ENCODE peak calls at places on chromosomes 3 and 15, in seven cellular contexts. Y is H9, C is GM20000, G is HepG2, P is fibroblast of pulmonary artery, R is IMR-90, A is omental fat pad. V is an unnamed sample.

GRCh38 chr3:52153389-52154096 is 680 bp downstream of the POC1A start:
- DNase-seq in Y (peak), C (no peak), G (peak), P (no peak), R (peak), A (no peak), V (peak)

GRCh38 chr15:39320355-39320754 is 260.5 kb upstream of the THBS1 start:
- DNase-seq in Y (no peak), C (no peak), G (no peak), P (no peak), R (no peak), A (no peak), V (no peak)

GRCh38 chr3:72368331-72368975 is 479.8 kb downstream of the SHQ1 start:
- DNase-seq in Y (no peak), C (no peak), G (no peak), P (no peak), R (peak), A (no peak), V (peak)

GRCh38 chr3:126758019-126758418 is 54.0 kb downstream of the CHCHD6 start:
- DNase-seq in Y (no peak), C (no peak), G (no peak), P (no peak), R (no peak), A (no peak), V (no peak)

GRCh38 chr3:179015551-179016020 is 56.0 kb downstream of the ZMAT3 start:
- DNase-seq in Y (no peak), C (peak), G (peak), P (peak), R (peak), A (no peak), V (peak)

GRCh38 chr15:75197062-75197630 is 4.5 kb upstream of the C15orf39 start:
- DNase-seq in Y (no peak), C (no peak), G (no peak), P (no peak), R (no peak), A (no peak), V (no peak)

GRCh38 chr15:62254137-62254934 is 89.3 kb upstream of the C2CD4B start:
- DNase-seq in Y (peak), C (peak), G (peak), P (peak), R (peak), A (peak), V (peak)

GRCh38 chr3:174531262-174531982 is 327.7 kb upstream of the NAALADL2 start:
- DNase-seq in Y (no peak), C (no peak), G (no peak), P (no peak), R (no peak), A (no peak), V (no peak)

GRCh38 chr15:56244237-56244810 is 645 bp upstream of the RFX7 start:
- DNase-seq in Y (peak), C (peak), G (peak), P (peak), R (peak), A (peak), V (peak)

GRCh38 chr15:42456971-42457370 is 34.0 kb downstream of the ZNF106 start:
- DNase-seq in Y (no peak), C (no peak), G (no peak), P (peak), R (no peak), A (no peak), V (peak)

GRCh38 chr15:80202641-80203360 is 49.2 kb downstream of the CTXND1 start:
- DNase-seq in Y (no peak), C (no peak), G (no peak), P (no peak), R (no peak), A (no peak), V (no peak)

GRCh38 chr3:186680869-186681268 is 15.1 kb downstream of the HRG start:
- DNase-seq in Y (no peak), C (no peak), G (no peak), P (no peak), R (no peak), A (no peak), V (no peak)

GRCh38 chr3:54703906-54704305 is 224.0 kb downstream of the LRTM1 start:
- DNase-seq in Y (no peak), C (no peak), G (no peak), P (no peak), R (no peak), A (no peak), V (no peak)

GRCh38 chr3:54712539-54712938 is 215.3 kb downstream of the LRTM1 start:
- DNase-seq in Y (no peak), C (no peak), G (no peak), P (peak), R (no peak), A (no peak), V (no peak)

GRCh38 chr3:54710954-54711353 is 216.9 kb downstream of the LRTM1 start:
- DNase-seq in Y (no peak), C (no peak), G (no peak), P (no peak), R (no peak), A (no peak), V (no peak)

GRCh38 chr3:54709785-54710184 is 218.1 kb downstream of the LRTM1 start:
- DNase-seq in Y (no peak), C (no peak), G (no peak), P (no peak), R (no peak), A (no peak), V (no peak)

GRCh38 chr3:54706783-54707182 is 221.1 kb downstream of the LRTM1 start:
- DNase-seq in Y (no peak), C (no peak), G (no peak), P (no peak), R (no peak), A (no peak), V (no peak)
- TF ChIP-seq CTCF in Y (no peak), C (no peak), G (no peak), P (no peak), R (no peak), A (no peak), V (no peak)

GRCh38 chr3:146026547-146026946 is 134.4 kb downstream of the PLOD2 start:
- DNase-seq in Y (no peak), C (no peak), G (no peak), P (no peak), R (no peak), A (no peak), V (no peak)
- TF ChIP-seq CTCF in Y (peak), C (no peak), G (no peak), P (no peak), R (no peak), A (no peak), V (peak)

GRCh38 chr3:189144645-189145044 is 27.1 kb upstream of the TPRG1 start:
- DNase-seq in Y (no peak), C (no peak), G (no peak), P (peak), R (peak), A (no peak), V (peak)
- TF ChIP-seq CTCF in Y (no peak), C (no peak), G (peak), P (peak), R (no peak), A (no peak), V (peak)

DNA sequence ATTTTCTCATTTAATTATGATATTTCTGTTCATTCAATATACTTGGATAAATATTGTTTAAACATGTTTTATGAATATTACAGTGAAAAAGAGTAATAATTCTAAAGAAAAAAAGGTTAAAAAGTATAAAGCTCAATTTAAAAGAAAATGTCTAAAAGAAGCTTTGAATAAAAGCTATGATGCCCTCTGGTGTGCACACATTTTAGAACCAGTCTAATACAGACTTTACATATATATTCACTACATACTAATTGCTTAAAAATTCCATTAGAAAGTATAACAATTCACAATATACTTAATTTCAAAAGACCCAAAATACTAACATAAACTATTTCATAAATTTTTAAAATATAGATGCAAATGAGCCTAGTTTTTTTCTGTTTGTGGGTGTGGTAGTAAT is 909.1 kb upstream of the ROBO1 start:
- DNase-seq in Y (no peak), C (no peak), G (no peak), P (peak), R (no peak), A (no peak), V (no peak)
- TF ChIP-seq CTCF in Y (no peak), C (no peak), G (no peak), P (no peak), R (no peak), A (no peak), V (no peak)

DNA sequence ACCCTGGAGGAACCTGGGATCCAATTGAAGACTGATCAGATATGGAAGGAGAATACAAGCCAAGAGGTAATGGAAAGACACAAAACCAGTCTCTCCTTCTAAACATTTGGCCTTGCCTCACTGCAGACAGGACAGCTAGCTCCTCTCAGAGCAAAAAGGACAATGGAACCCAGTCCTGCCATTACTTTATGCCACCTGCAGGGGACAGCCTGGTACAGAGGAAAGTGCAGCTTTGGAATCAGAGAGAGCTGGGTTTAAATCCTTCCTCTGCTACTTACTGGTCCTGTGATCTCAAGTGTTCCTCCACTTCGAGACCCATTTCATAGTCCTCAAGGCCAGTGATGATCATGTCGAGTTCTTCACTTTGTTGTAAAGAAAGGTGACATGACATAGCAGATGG is 159.4 kb upstream of the SMAD3 start:
- DNase-seq in Y (peak), C (no peak), G (no peak), P (no peak), R (no peak), A (no peak), V (no peak)
- TF ChIP-seq CTCF in Y (peak), C (peak), G (peak), P (peak), R (no peak), A (no peak), V (peak)

DNA sequence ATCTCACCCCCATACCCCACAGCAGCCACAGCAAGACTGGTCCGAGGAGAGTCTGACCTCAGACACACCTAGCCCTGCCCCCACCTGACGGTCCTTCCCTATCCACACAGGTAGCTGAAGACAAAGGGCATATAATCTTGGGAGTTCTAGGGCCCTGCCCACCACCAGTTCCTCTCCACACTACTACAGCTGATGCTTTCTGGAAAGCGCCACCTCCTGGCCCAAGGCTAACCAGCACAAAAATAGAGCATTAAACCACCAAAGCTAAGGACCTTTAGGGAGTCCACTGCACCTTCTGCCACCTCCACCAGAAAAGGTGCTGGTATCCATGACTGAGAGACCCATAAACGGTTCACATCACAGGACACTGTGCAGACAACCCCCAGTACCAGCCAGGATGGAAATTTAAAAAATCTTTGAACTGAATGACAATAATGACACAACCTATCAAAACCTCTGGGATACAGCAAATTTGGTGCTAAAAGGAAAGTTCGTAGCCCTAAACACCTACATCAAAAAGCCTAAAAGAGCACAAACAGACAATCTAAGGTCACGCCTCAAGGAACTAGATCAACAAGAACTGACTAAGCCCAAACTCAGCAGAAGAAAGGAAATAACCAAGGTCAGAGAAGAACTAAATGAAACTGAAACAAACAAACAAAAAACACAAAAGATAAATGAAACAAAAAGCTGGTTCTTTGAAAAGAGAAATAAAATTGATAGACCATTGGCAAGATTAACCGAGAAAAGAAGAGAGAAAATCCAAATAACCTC is 122.1 kb upstream of the TPRG1 start:
- DNase-seq in Y (peak), C (no peak), G (no peak), P (no peak), R (no peak), A (no peak), V (no peak)
- TF ChIP-seq CTCF in Y (peak), C (no peak), G (peak), P (peak), R (no peak), A (no peak), V (peak)

DNA sequence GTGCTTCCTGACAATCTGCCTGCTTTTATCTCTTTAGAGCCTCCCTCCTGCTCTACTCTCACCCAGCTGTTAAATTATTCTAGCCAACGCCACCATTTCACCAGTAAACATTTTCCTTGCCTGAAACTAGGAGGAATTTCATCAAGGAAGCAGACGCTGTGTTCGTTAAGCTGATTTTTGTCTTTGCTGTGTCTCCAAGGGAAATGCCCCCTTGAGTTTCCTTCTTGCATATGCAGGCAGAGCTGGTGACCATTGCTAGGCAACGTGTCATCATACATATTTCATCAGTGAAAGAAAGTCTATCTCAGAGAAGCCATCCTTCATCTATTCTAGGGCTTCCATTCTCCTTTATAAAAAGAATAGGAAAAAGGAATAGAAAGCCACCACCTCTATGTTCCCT is 87.0 kb upstream of the ST8SIA2 start:
- DNase-seq in Y (peak), C (no peak), G (peak), P (no peak), R (no peak), A (no peak), V (no peak)
- TF ChIP-seq CTCF in Y (peak), C (no peak), G (no peak), P (no peak), R (no peak), A (no peak), V (no peak)

V was measured in fibroblast of mammary gland.